ENCODE peak calls at places on chromosomes 5 and 9, in ten cellular contexts. C is A549, D is stomach, T is upper lobe of left lung, E is SK-N-SH, Y is HepG2, U is tibial nerve, N is transverse colon, P is sigmoid colon, K is K562. B is an unnamed sample.

GRCh38 chr5:151683936-151684586 is 2.7 kb downstream of the SPARC start:
- DNase-seq in D (no peak), C (no peak), U (no peak), E (no peak), K (no peak), Y (no peak), P (no peak), T (no peak), N (no peak), B (no peak)

GRCh38 chr5:20276061-20276958 is 288.3 kb upstream of the CDH18 start:
- DNase-seq in D (no peak), T (no peak), N (no peak), Y (peak), K (no peak), E (no peak), P (no peak), C (peak), U (no peak), B (no peak)

GRCh38 chr9:116629700-116630099 is 57.4 kb upstream of the TRIM32 start:
- DNase-seq in N (no peak), E (no peak), P (no peak), D (no peak), C (no peak), U (no peak), Y (no peak), K (no peak), T (no peak), B (no peak)

GRCh38 chr5:138464018-138464387 is 1.3 kb upstream of the EGR1 start:
- DNase-seq in T (peak), E (peak), D (peak), U (peak), N (peak), K (peak), Y (peak), C (peak), P (peak), B (peak)

GRCh38 chr9:27395484-27395921 is 98.6 kb upstream of the EQTN start:
- DNase-seq in T (no peak), K (no peak), E (no peak), U (no peak), N (no peak), C (no peak), D (no peak), Y (no peak), P (no peak), B (no peak)

GRCh38 chr5:80937591-80937990 is 22.6 kb upstream of the RASGRF2 start:
- DNase-seq in K (no peak), T (no peak), N (no peak), U (no peak), C (peak), P (no peak), Y (no peak), D (no peak), E (no peak), B (no peak)

GRCh38 chr9:6239694-6240093 is 24.1 kb downstream of the IL33 start:
- DNase-seq in N (no peak), C (no peak), T (no peak), K (no peak), U (no peak), E (no peak), D (no peak), Y (no peak), P (no peak), B (no peak)

GRCh38 chr9:89661956-89662717 is 57.3 kb downstream of the GADD45G start:
- DNase-seq in E (peak), K (peak), C (peak), T (peak), N (peak), U (peak), D (peak), P (peak), Y (peak), B (peak)

GRCh38 chr9:14111670-14112069 is 202.3 kb downstream of the NFIB start:
- DNase-seq in U (no peak), P (no peak), C (no peak), T (no peak), E (no peak), N (no peak), Y (no peak), K (no peak), D (no peak), B (no peak)

GRCh38 chr9:127566351-127567001 is 45.6 kb upstream of the STXBP1 start:
- DNase-seq in K (no peak), T (no peak), D (peak), U (no peak), N (peak), P (no peak), Y (no peak), C (no peak), E (no peak), B (no peak)

GRCh38 chr5:107455111-107455544 is 215.6 kb downstream of the EFNA5 start:
- DNase-seq in P (no peak), C (no peak), E (no peak), U (no peak), T (no peak), N (no peak), D (no peak), Y (no peak), K (no peak), B (no peak)

GRCh38 chr9:21782207-21782606 is 20.2 kb upstream of the MTAP start:
- DNase-seq in C (no peak), Y (no peak), P (no peak), K (no peak), T (no peak), D (no peak), E (no peak), N (no peak), U (no peak), B (no peak)

GRCh38 chr5:131386779-131387178 is 122.9 kb downstream of the CDC42SE2 start:
- DNase-seq in N (no peak), U (no peak), T (no peak), K (no peak), E (no peak), Y (peak), C (no peak), D (no peak), P (no peak), B (no peak)

GRCh38 chr5:31678180-31678579 is 39.2 kb downstream of the PDZD2 start:
- DNase-seq in N (no peak), D (no peak), Y (no peak), E (no peak), K (no peak), U (no peak), C (no peak), P (no peak), T (no peak), B (peak)

GRCh38 chr5:177508837-177509236 is 789 bp downstream of the DOK3 start:
- DNase-seq in K (peak), U (no peak), T (no peak), E (no peak), C (no peak), P (no peak), D (no peak), N (no peak), Y (no peak), B (no peak)

GRCh38 chr9:89536618-89537017 is 38.7 kb upstream of the SEMA4D start:
- DNase-seq in Y (no peak), D (no peak), U (no peak), E (peak), P (no peak), N (no peak), K (no peak), T (no peak), C (no peak), B (no peak)

GRCh38 chr5:642481-642880 is 30.3 kb downstream of the CEP72 start:
- DNase-seq in P (no peak), Y (no peak), T (no peak), N (no peak), D (no peak), K (no peak), E (no peak), C (no peak), U (no peak), B (no peak)

GRCh38 chr9:130398487-130399240 is 46.1 kb upstream of the ASS1 start:
- DNase-seq in P (no peak), K (no peak), N (no peak), E (no peak), T (peak), U (no peak), Y (no peak), C (no peak), D (no peak), B (no peak)

GRCh38 chr5:144202725-144203124 is 32.1 kb downstream of the KCTD16 start:
- DNase-seq in P (no peak), K (no peak), Y (no peak), T (no peak), U (no peak), D (no peak), C (no peak), E (no peak), N (no peak), B (no peak)

GRCh38 chr9:88792502-88792901 is 198.8 kb upstream of the S1PR3 start:
- DNase-seq in T (no peak), C (no peak), K (no peak), D (no peak), P (no peak), U (no peak), N (no peak), Y (no peak), E (no peak), B (no peak)

GRCh38 chr9:118630079-118630478 is 739.2 kb downstream of the BRINP1 start:
- DNase-seq in P (no peak), T (no peak), C (no peak), U (no peak), E (no peak), K (no peak), N (no peak), D (no peak), Y (no peak), B (no peak)

GRCh38 chr5:112024769-112025168 is 267.8 kb upstream of the NREP start:
- DNase-seq in N (no peak), U (no peak), Y (no peak), D (no peak), C (no peak), P (no peak), K (no peak), T (no peak), E (no peak), B (no peak)

GRCh38 chr5:140108093-140109049 is 5.5 kb upstream of the PURA start:
- DNase-seq in E (peak), K (no peak), T (peak), P (peak), C (no peak), U (no peak), N (peak), Y (no peak), D (peak), B (peak)

GRCh38 chr9:34540826-34541225 is 18.0 kb upstream of the ENHO start:
- DNase-seq in T (no peak), U (no peak), N (no peak), E (peak), C (peak), P (peak), D (no peak), Y (no peak), K (no peak), B (no peak)

GRCh38 chr5:63050916-63051315 is 472.3 kb downstream of the LRRC70 start:
- DNase-seq in K (no peak), N (no peak), T (no peak), Y (no peak), E (no peak), C (no peak), P (no peak), D (no peak), U (no peak), B (no peak)

GRCh38 chr5:143986567-143987242 is 174.7 kb downstream of the HMHB1 start:
- DNase-seq in T (no peak), K (no peak), D (no peak), U (no peak), N (no peak), Y (no peak), C (no peak), E (no peak), P (no peak), B (no peak)

GRCh38 chr5:142428773-142429473 is 104.1 kb upstream of the SPRY4 start:
- DNase-seq in U (no peak), D (no peak), Y (no peak), E (no peak), N (no peak), P (no peak), K (no peak), T (no peak), C (no peak), B (no peak)

GRCh38 chr5:33985447-33985846 is 954 bp upstream of the SLC45A2 start:
- DNase-seq in N (no peak), E (no peak), Y (no peak), P (no peak), U (no peak), T (no peak), K (no peak), C (no peak), D (no peak), B (no peak)

GRCh38 chr9:120924698-120925534 is 1.7 kb downstream of the TRAF1 start:
- DNase-seq in P (peak), T (no peak), U (no peak), K (no peak), D (no peak), Y (no peak), E (no peak), C (no peak), N (no peak), B (no peak)

GRCh38 chr9:32992596-32993238 is 8.7 kb downstream of the APTX start:
- DNase-seq in T (no peak), Y (no peak), P (no peak), K (peak), C (no peak), U (no peak), D (no peak), E (no peak), N (no peak), B (no peak)

DNA sequence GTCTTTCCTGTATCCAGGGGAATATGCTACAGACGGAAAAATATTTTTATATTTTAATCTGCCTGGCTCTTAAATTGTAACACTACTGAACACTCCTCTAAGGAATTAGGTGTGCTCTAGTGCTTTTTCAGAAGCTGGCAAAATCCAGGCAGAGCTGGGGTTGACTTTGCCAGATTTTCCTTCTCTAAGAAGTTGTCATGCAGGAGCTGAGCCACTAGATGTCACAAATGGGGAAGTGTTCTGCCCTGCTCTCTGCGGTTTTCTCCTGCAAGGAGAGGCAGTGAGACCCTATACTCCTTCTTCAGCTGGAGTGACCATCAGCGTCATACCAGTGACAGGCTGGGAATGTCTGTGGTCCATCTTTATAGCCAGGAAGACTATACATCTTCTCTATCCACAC is 112.5 kb downstream of the HAPLN1 start:
- DNase-seq in Y (peak), N (peak), P (no peak), D (peak), C (peak), E (peak), T (no peak), K (peak), U (no peak), B (no peak)
- TF ChIP-seq EP300 in Y (no peak), N (no peak), P (no peak), D (no peak), C (no peak), E (no peak), T (no peak), K (no peak), U (no peak), B (no peak)

GRCh38 chr5:173919443-173919842 is 31.3 kb downstream of the CPEB4 start:
- DNase-seq in P (no peak), C (peak), U (no peak), D (no peak), K (no peak), N (no peak), Y (peak), T (no peak), E (no peak), B (no peak)

GRCh38 chr5:173922527-173922926 is 34.4 kb downstream of the CPEB4 start:
- DNase-seq in Y (no peak), T (no peak), C (no peak), D (no peak), K (no peak), U (no peak), P (no peak), N (no peak), E (no peak), B (no peak)

GRCh38 chr5:173923236-173924104 is 35.3 kb downstream of the CPEB4 start:
- DNase-seq in U (no peak), T (no peak), P (no peak), Y (no peak), D (no peak), C (no peak), E (no peak), K (no peak), N (no peak), B (no peak)

GRCh38 chr5:173920024-173920753 is 32.0 kb downstream of the CPEB4 start:
- DNase-seq in P (no peak), N (no peak), U (no peak), T (no peak), Y (no peak), E (no peak), D (no peak), C (no peak), K (no peak), B (no peak)

GRCh38 chr5:173920866-173921265 is 32.7 kb downstream of the CPEB4 start:
- DNase-seq in E (no peak), U (no peak), N (no peak), T (no peak), Y (no peak), P (no peak), D (no peak), K (no peak), C (no peak), B (no peak)
- TF ChIP-seq EP300 in E (no peak), U (no peak), N (no peak), T (no peak), Y (no peak), P (no peak), D (no peak), K (no peak), C (no peak), B (no peak)

DNA sequence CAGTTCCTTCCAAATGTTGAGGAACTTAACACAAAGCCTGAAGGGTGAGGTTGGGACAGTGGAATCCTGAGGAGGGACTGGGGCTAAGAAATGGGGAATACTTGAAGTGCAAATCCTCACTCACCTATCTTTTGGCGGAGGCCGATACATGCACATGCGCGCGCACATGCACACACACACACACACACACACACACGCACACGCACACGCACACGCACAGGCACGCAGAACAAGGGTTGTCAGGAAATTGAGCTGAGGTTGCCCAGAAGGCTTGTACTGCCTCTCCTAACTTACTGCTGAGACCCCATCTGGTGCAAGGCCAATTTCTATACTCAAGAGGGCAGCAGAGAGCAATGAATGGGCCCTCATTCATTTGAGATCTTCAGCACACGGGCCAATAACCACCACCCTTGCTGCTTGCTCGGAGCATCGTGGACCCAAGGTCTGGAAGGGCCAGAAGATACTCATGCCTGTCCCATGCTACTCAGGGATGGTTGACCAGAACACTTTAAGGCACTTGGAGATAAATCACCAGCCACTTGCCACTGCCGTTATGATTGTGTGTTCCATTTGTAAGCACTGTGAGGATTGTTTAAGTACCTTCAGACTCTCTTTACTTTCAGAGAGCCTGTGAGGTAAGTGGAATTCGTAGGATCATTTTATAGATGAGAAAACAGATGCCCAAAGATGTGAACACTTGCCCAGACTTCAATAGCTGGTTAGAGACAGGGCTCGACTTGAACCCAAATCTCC is 21.5 kb downstream of the BTF3 start:
- DNase-seq in E (peak), T (no peak), U (peak), D (peak), P (no peak), N (peak), K (peak), Y (peak), C (peak), B (peak)
- TF ChIP-seq EP300 in E (no peak), T (no peak), U (no peak), D (no peak), P (no peak), N (no peak), K (no peak), Y (no peak), C (no peak), B (no peak)

GRCh38 chr5:167947312-167947711 is 344.1 kb upstream of the WWC1 start:
- DNase-seq in P (no peak), U (peak), N (no peak), Y (no peak), E (no peak), T (no peak), C (no peak), D (no peak), K (no peak), B (no peak)

GRCh38 chr5:167949435-167949834 is 342.0 kb upstream of the WWC1 start:
- DNase-seq in C (no peak), P (no peak), N (no peak), Y (no peak), E (no peak), T (no peak), U (no peak), K (no peak), D (no peak), B (no peak)

GRCh38 chr5:167944121-167944858 is 347.2 kb upstream of the WWC1 start:
- DNase-seq in D (no peak), U (no peak), E (peak), Y (no peak), K (no peak), N (no peak), T (no peak), P (no peak), C (no peak), B (no peak)

GRCh38 chr5:167943353-167943752 is 348.1 kb upstream of the WWC1 start:
- DNase-seq in E (no peak), D (no peak), Y (no peak), P (no peak), C (no peak), T (no peak), N (no peak), K (no peak), U (no peak), B (no peak)

GRCh38 chr5:167945542-167946384 is 345.7 kb upstream of the WWC1 start:
- DNase-seq in D (no peak), N (no peak), P (no peak), T (no peak), K (no peak), Y (no peak), E (no peak), C (no peak), U (no peak), B (peak)
- TF ChIP-seq EP300 in D (peak), N (peak), P (peak), T (no peak), K (no peak), Y (no peak), E (no peak), C (no peak), U (no peak), B (no peak)

GRCh38 chr9:132794730-132795380 is 83.2 kb downstream of the AK8 start:
- DNase-seq in D (no peak), E (no peak), P (no peak), C (no peak), T (no peak), K (peak), Y (no peak), N (peak), U (no peak), B (no peak)
- TF ChIP-seq EP300 in D (no peak), E (no peak), P (no peak), C (no peak), T (no peak), K (no peak), Y (no peak), N (no peak), U (no peak), B (no peak)

B was measured in ovary.